ENCODE peak calls at places on chromosomes 2 and 18, in eight cellular contexts. Q, E, N, X, G, L, Y and F are unnamed samples.

GRCh38 chr18:70931942-70932814 is 643.3 kb downstream of the SOCS6 start:
- DNase-seq in Q (no peak), E (no peak), N (no peak), X (peak; percentile 19), G (no peak), L (peak; percentile 62), Y (peak; percentile 18), F (peak; percentile 6)

GRCh38 chr2:214104219-214104618 is 306.6 kb upstream of the VWC2L start:
- DNase-seq in Q (no peak), E (no peak), N (no peak), X (no peak), G (no peak), L (peak; percentile 29), Y (peak; percentile 63), F (no peak)

GRCh38 chr2:101704046-101704466 is 6.5 kb downstream of the MAP4K4 start:
- DNase-seq in Q (no peak), E (no peak), N (no peak), X (no peak), G (peak; percentile 37), L (no peak), Y (no peak), F (peak; percentile 74)

GRCh38 chr2:102358496-102358895 is 2.9 kb downstream of the IL18R1 start:
- DNase-seq in Q (no peak), E (no peak), N (no peak), X (no peak), G (no peak), L (no peak), Y (no peak), F (no peak)

GRCh38 chr2:72173640-72174321 is 26.1 kb upstream of the CYP26B1 start:
- DNase-seq in Q (no peak), E (no peak), N (no peak), X (no peak), G (peak; percentile 43), L (no peak), Y (no peak), F (peak; percentile 37)

GRCh38 chr2:163800889-163801498 is 65.2 kb upstream of the FIGN start:
- DNase-seq in Q (no peak), E (no peak), N (peak; percentile 2), X (peak; percentile 76), G (peak; percentile 62), L (peak; percentile 8), Y (peak; percentile 37), F (peak; percentile 79)

GRCh38 chr2:239137890-239138283 is 262.9 kb downstream of the HDAC4 start:
- DNase-seq in Q (no peak), E (no peak), N (no peak), X (no peak), G (no peak), L (no peak), Y (no peak), F (no peak)

GRCh38 chr2:21231985-21232384 is 108.2 kb downstream of the TDRD15 start:
- DNase-seq in Q (no peak), E (no peak), N (no peak), X (no peak), G (no peak), L (no peak), Y (no peak), F (no peak)

GRCh38 chr2:173614265-173614930 is 259.7 kb downstream of the CDCA7 start:
- DNase-seq in Q (no peak), E (no peak), N (no peak), X (no peak), G (no peak), L (no peak), Y (no peak), F (no peak)

GRCh38 chr2:3257842-3258241 is 119.8 kb downstream of the EIPR1 start:
- DNase-seq in Q (no peak), E (no peak), N (no peak), X (no peak), G (no peak), L (no peak), Y (no peak), F (no peak)

GRCh38 chr18:23032030-23032582 is 99.0 kb downstream of the RBBP8 start:
- DNase-seq in Q (no peak), E (no peak), N (no peak), X (peak; percentile 84), G (peak; percentile 92), L (no peak), Y (no peak), F (peak; percentile 81)

GRCh38 chr18:55318864-55319516 is 269.0 kb downstream of the TCF4 start:
- DNase-seq in Q (no peak), E (no peak), N (no peak), X (peak; percentile 8), G (peak; percentile 52), L (peak; percentile 21), Y (no peak), F (peak; percentile 66)

GRCh38 chr18:78138993-78139496 is 840.6 kb upstream of the SALL3 start:
- DNase-seq in Q (no peak), E (no peak), N (no peak), X (no peak), G (no peak), L (peak; percentile 99), Y (peak; percentile 73), F (no peak)

GRCh38 chr2:160252278-160252887 is 52.3 kb upstream of the ITGB6 start:
- DNase-seq in Q (no peak), E (no peak), N (no peak), X (peak; percentile 38), G (peak; percentile 41), L (peak; percentile 20), Y (no peak), F (no peak)